ENCODE peak calls at places on chromosomes 11 and 22, in eight cellular contexts. One of them, this sample, is unnamed.
A peak's percentile ranks its signal among the peaks of the same experiment; 100 is the strongest.

GRCh38 chr11:57214494-57214893 is 22.6 kb downstream of the APLNR start:
- DNase-seq in kidney epithelial cell: peak; percentile 28
- DNase-seq in colonic mucosa: no peak
- DNase-seq in left ventricle myocardium inferior: no peak
- DNase-seq in MM.1S: no peak
- DNase-seq in HCT116: no peak
- DNase-seq in lower lobe of right lung: no peak
- DNase-seq in WERI-Rb-1: no peak
- DNase-seq in this sample: peak; percentile 68

GRCh38 chr22:38144025-38144405 is 33.5 kb upstream of the BAIAP2L2 start:
- DNase-seq in kidney epithelial cell: no peak
- DNase-seq in colonic mucosa: no peak
- DNase-seq in left ventricle myocardium inferior: no peak
- DNase-seq in MM.1S: no peak
- DNase-seq in HCT116: peak; percentile 35
- DNase-seq in lower lobe of right lung: no peak
- DNase-seq in WERI-Rb-1: peak; percentile 61
- DNase-seq in this sample: no peak

GRCh38 chr22:28019360-28019759 is 100.3 kb upstream of the PITPNB start:
- DNase-seq in kidney epithelial cell: peak; percentile 43
- DNase-seq in colonic mucosa: no peak
- DNase-seq in left ventricle myocardium inferior: peak; percentile 9
- DNase-seq in MM.1S: peak; percentile 70
- DNase-seq in HCT116: no peak
- DNase-seq in lower lobe of right lung: no peak
- DNase-seq in WERI-Rb-1: no peak
- DNase-seq in this sample: no peak

GRCh38 chr11:61645179-61645868 is 34.9 kb upstream of the DAGLA start:
- DNase-seq in kidney epithelial cell: no peak
- DNase-seq in colonic mucosa: no peak
- DNase-seq in left ventricle myocardium inferior: peak; percentile 43
- DNase-seq in MM.1S: no peak
- DNase-seq in HCT116: no peak
- DNase-seq in lower lobe of right lung: peak; percentile 86
- DNase-seq in WERI-Rb-1: peak; percentile 79
- DNase-seq in this sample: no peak

GRCh38 chr11:110891411-110891810 is 179.2 kb upstream of the ARHGAP20 start:
- DNase-seq in kidney epithelial cell: no peak
- DNase-seq in colonic mucosa: no peak
- DNase-seq in left ventricle myocardium inferior: no peak
- DNase-seq in MM.1S: no peak
- DNase-seq in HCT116: no peak
- DNase-seq in lower lobe of right lung: no peak
- DNase-seq in WERI-Rb-1: no peak
- DNase-seq in this sample: peak; percentile 52

GRCh38 chr11:120184371-120184945 is 26.4 kb upstream of the OAF start:
- DNase-seq in kidney epithelial cell: no peak
- DNase-seq in colonic mucosa: peak; percentile 36
- DNase-seq in left ventricle myocardium inferior: peak; percentile 78
- DNase-seq in MM.1S: no peak
- DNase-seq in HCT116: no peak
- DNase-seq in lower lobe of right lung: no peak
- DNase-seq in WERI-Rb-1: no peak
- DNase-seq in this sample: no peak

GRCh38 chr11:109964487-109964886 is 128.7 kb upstream of the ZC3H12C start:
- DNase-seq in kidney epithelial cell: no peak
- DNase-seq in colonic mucosa: no peak
- DNase-seq in left ventricle myocardium inferior: no peak
- DNase-seq in MM.1S: no peak
- DNase-seq in HCT116: no peak
- DNase-seq in lower lobe of right lung: no peak
- DNase-seq in WERI-Rb-1: no peak
- DNase-seq in this sample: no peak

GRCh38 chr11:125448136-125448535 is 47.9 kb downstream of the FEZ1 start:
- DNase-seq in kidney epithelial cell: no peak
- DNase-seq in colonic mucosa: no peak
- DNase-seq in left ventricle myocardium inferior: no peak
- DNase-seq in MM.1S: no peak
- DNase-seq in HCT116: peak; percentile 24
- DNase-seq in lower lobe of right lung: no peak
- DNase-seq in WERI-Rb-1: no peak
- DNase-seq in this sample: no peak

GRCh38 chr11:84056696-84057095 is 770.5 kb upstream of the CCDC90B start:
- DNase-seq in kidney epithelial cell: peak; percentile 5
- DNase-seq in colonic mucosa: no peak
- DNase-seq in left ventricle myocardium inferior: no peak
- DNase-seq in MM.1S: no peak
- DNase-seq in HCT116: no peak
- DNase-seq in lower lobe of right lung: no peak
- DNase-seq in WERI-Rb-1: no peak
- DNase-seq in this sample: no peak

GRCh38 chr11:34192481-34193401 is 87.3 kb downstream of the NAT10 start:
- DNase-seq in kidney epithelial cell: peak; percentile 71
- DNase-seq in colonic mucosa: peak; percentile 36
- DNase-seq in left ventricle myocardium inferior: peak; percentile 62
- DNase-seq in MM.1S: no peak
- DNase-seq in HCT116: peak; percentile 60
- DNase-seq in lower lobe of right lung: no peak
- DNase-seq in WERI-Rb-1: peak; percentile 44
- DNase-seq in this sample: peak; percentile 69

GRCh38 chr11:61092280-61092766 is 10.0 kb upstream of the CD5 start:
- DNase-seq in kidney epithelial cell: no peak
- DNase-seq in colonic mucosa: no peak
- DNase-seq in left ventricle myocardium inferior: no peak
- DNase-seq in MM.1S: no peak
- DNase-seq in HCT116: no peak
- DNase-seq in lower lobe of right lung: no peak
- DNase-seq in WERI-Rb-1: no peak
- DNase-seq in this sample: no peak

GRCh38 chr22:29524440-29525191 is 28.9 kb downstream of the THOC5 start:
- DNase-seq in kidney epithelial cell: no peak
- DNase-seq in colonic mucosa: peak; percentile 26
- DNase-seq in left ventricle myocardium inferior: peak; percentile 26
- DNase-seq in MM.1S: peak; percentile 7
- DNase-seq in HCT116: no peak
- DNase-seq in lower lobe of right lung: no peak
- DNase-seq in WERI-Rb-1: peak; percentile 64
- DNase-seq in this sample: no peak

GRCh38 chr11:117387992-117388765 is 60.5 kb downstream of the CEP164 start:
- DNase-seq in kidney epithelial cell: no peak
- DNase-seq in colonic mucosa: no peak
- DNase-seq in left ventricle myocardium inferior: no peak
- DNase-seq in MM.1S: no peak
- DNase-seq in HCT116: no peak
- DNase-seq in lower lobe of right lung: no peak
- DNase-seq in WERI-Rb-1: no peak
- DNase-seq in this sample: peak; percentile 27

GRCh38 chr22:20298110-20298802 is 21.6 kb downstream of the DGCR6L start:
- DNase-seq in kidney epithelial cell: no peak
- DNase-seq in colonic mucosa: no peak
- DNase-seq in left ventricle myocardium inferior: no peak
- DNase-seq in MM.1S: no peak
- DNase-seq in HCT116: no peak
- DNase-seq in lower lobe of right lung: no peak
- DNase-seq in WERI-Rb-1: no peak
- DNase-seq in this sample: no peak

GRCh38 chr11:92846542-92847125 is 122.8 kb upstream of the MTNR1B start:
- DNase-seq in kidney epithelial cell: no peak
- DNase-seq in colonic mucosa: peak; percentile 28
- DNase-seq in left ventricle myocardium inferior: no peak
- DNase-seq in MM.1S: no peak
- DNase-seq in HCT116: no peak
- DNase-seq in lower lobe of right lung: no peak
- DNase-seq in WERI-Rb-1: no peak
- DNase-seq in this sample: no peak

DNA sequence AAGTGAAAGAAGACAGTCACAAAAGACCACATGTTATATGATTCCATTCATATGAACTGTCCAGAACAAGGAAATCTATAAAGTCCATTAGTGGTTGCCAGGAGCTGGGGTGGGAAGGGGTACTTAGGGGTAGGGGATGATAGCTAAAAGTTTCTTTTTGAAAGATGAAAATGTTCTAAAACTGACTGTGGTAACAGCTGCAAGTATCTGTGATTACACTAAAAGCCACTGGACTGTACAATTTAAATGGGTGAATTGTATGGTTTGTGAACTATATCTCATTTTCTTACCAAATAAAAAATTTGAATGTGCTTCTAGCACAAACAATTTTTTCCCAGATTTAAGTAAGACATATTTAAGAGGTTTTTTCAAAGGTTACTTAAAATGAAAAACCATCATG is 22.1 kb downstream of the CHKA start:
- DNase-seq in kidney epithelial cell: no peak
- DNase-seq in colonic mucosa: no peak
- DNase-seq in left ventricle myocardium inferior: no peak
- DNase-seq in MM.1S: no peak
- DNase-seq in HCT116: no peak
- DNase-seq in lower lobe of right lung: no peak
- DNase-seq in WERI-Rb-1: no peak
- DNase-seq in this sample: no peak
- H3K4me3 ChIP-seq in kidney epithelial cell: no peak overlapping the region
- H3K4me3 ChIP-seq in colonic mucosa: no peak overlapping the region
- H3K4me3 ChIP-seq in left ventricle myocardium inferior: no peak overlapping the region
- H3K4me3 ChIP-seq in MM.1S: no peak overlapping the region
- H3K4me3 ChIP-seq in HCT116: no peak overlapping the region
- H3K4me3 ChIP-seq in lower lobe of right lung: no peak overlapping the region
- H3K4me3 ChIP-seq in WERI-Rb-1: no peak overlapping the region
- H3K4me3 ChIP-seq in this sample: no peak overlapping the region

DNA sequence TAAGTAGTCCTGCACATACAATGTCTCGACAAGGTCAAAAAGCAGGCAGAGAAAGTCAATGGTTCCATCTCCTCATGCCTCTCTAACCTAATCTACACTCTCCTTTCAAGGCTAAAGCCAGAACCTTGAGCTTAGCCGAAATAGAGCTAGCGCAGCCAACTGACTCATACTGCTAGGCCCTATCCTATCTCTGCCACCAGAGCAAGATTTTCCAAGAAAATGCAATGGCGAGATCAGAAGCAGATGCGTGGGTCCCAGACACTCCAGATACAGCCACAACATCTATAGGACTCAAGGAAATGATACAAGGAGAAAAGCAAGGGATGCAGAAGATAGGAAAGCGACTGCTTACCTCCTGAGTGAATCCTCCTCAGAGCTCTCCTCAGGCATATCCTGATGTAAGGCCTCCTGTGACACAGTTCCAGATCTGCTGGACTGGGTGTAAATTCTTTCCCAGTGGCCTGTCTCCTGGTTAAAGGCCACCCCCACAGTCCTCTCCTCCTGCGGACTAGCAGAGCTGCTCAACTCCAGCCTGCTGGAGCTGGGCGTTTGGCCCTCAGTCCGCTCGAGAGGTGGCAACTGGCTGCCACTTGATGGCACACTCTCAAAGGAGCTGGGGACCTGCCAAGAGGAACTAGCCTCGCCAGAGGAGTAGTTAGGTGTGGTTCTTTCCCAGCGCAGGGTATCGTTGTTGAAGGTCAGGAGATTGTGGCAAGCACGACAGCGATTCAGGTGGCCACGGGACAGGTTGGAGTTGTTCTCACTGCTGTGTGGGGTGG is 52.0 kb downstream of the AMBRA1 start:
- DNase-seq in kidney epithelial cell: no peak
- DNase-seq in colonic mucosa: peak; percentile 91
- DNase-seq in left ventricle myocardium inferior: peak; percentile 31
- DNase-seq in MM.1S: no peak
- DNase-seq in HCT116: no peak
- DNase-seq in lower lobe of right lung: peak; percentile 87
- DNase-seq in WERI-Rb-1: no peak
- DNase-seq in this sample: no peak
- TF ChIP-seq CTCF in kidney epithelial cell: no peak
- TF ChIP-seq CTCF in colonic mucosa: peak; percentile 40
- TF ChIP-seq CTCF in left ventricle myocardium inferior: peak; percentile 19
- TF ChIP-seq CTCF in MM.1S: no peak
- TF ChIP-seq CTCF in HCT116: peak; percentile 7
- TF ChIP-seq CTCF in lower lobe of right lung: no peak
- TF ChIP-seq CTCF in WERI-Rb-1: peak; percentile 33
- TF ChIP-seq CTCF in this sample: no peak

DNA sequence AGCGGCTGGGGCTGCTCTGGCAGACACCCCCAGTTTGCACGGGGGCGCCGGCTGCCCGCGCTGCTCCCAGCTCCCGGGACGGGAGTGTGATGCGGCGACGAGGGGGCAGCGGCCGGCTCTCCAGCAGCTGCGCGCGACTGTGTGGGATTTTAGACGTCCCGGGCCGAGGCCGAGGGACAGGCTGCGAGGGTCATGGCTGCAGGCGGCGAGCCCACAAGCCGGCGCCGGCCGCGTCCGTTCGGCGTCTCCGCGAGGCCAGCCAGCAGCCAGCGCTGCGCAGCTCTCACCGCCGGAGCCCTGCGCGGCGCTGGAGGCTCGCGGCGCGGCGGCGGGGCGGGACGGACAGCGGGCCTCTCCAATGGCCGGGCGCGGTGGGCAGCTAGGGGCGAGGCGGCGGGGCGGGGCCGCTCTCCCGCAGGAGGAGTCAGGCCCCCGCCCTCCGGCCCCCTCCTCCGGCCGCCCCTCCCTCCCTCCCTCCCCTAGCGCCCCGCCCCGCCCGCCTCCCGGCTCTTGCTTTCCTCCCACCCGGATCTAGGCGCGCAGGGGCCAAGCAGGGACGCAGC is at the start of gene FZD4:
- DNase-seq in kidney epithelial cell: no peak
- DNase-seq in colonic mucosa: peak; percentile 87
- DNase-seq in left ventricle myocardium inferior: peak; percentile 94
- DNase-seq in MM.1S: peak; percentile 91
- DNase-seq in HCT116: peak; percentile 48
- DNase-seq in lower lobe of right lung: peak; percentile 93
- DNase-seq in WERI-Rb-1: peak; percentile 90
- DNase-seq in this sample: peak; percentile 50
- H3K27me3 ChIP-seq in kidney epithelial cell: no peaks in the 10 kb centered on the region
- H3K27me3 ChIP-seq in colonic mucosa: no peaks in the 10 kb centered on the region
- H3K27me3 ChIP-seq in left ventricle myocardium inferior: no peaks in the 10 kb centered on the region
- H3K27me3 ChIP-seq in MM.1S: no peaks in the 10 kb centered on the region
- H3K27me3 ChIP-seq in HCT116: no peaks in the 10 kb centered on the region
- H3K27me3 ChIP-seq in lower lobe of right lung: no peaks in the 10 kb centered on the region
- H3K27me3 ChIP-seq in WERI-Rb-1: no peaks in the 10 kb centered on the region
- H3K27me3 ChIP-seq in this sample: peaks cover 12% of the 10 kb centered on the region

DNA sequence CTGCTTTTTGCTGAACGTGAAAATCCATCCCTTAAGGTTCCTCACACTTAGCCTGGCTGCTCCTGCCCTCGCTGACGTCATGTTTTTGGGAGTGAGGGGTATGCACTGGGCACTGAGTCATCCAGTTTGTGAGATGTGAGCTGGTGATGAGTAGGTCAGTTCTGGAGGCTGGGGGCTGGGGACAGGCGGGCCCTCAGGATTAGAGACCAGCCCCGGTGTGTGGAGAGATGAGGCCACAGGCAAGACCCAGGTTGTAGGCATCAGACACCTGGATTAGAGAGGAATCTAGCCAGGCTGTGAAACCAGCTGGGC is 9.2 kb downstream of the KCNC1 start:
- DNase-seq in kidney epithelial cell: no peak
- DNase-seq in colonic mucosa: no peak
- DNase-seq in left ventricle myocardium inferior: no peak
- DNase-seq in MM.1S: no peak
- DNase-seq in HCT116: no peak
- DNase-seq in lower lobe of right lung: no peak
- DNase-seq in WERI-Rb-1: no peak
- DNase-seq in this sample: peak; percentile 23
- H3K4me3 ChIP-seq in kidney epithelial cell: no peak overlapping the region
- H3K4me3 ChIP-seq in colonic mucosa: no peak overlapping the region
- H3K4me3 ChIP-seq in left ventricle myocardium inferior: no peak overlapping the region
- H3K4me3 ChIP-seq in MM.1S: no peak overlapping the region
- H3K4me3 ChIP-seq in HCT116: no peak overlapping the region
- H3K4me3 ChIP-seq in lower lobe of right lung: no peak overlapping the region
- H3K4me3 ChIP-seq in WERI-Rb-1: no peak overlapping the region
- H3K4me3 ChIP-seq in this sample: no peak overlapping the region

GRCh38 chr11:66915046-66915832 is 42.9 kb downstream of the PC start:
- DNase-seq in kidney epithelial cell: no peak
- DNase-seq in colonic mucosa: no peak
- DNase-seq in left ventricle myocardium inferior: no peak
- DNase-seq in MM.1S: no peak
- DNase-seq in HCT116: no peak
- DNase-seq in lower lobe of right lung: no peak
- DNase-seq in WERI-Rb-1: no peak
- DNase-seq in this sample: no peak
- TF ChIP-seq CTCF in kidney epithelial cell: no peak
- TF ChIP-seq CTCF in colonic mucosa: no peak
- TF ChIP-seq CTCF in left ventricle myocardium inferior: no peak
- TF ChIP-seq CTCF in MM.1S: no peak
- TF ChIP-seq CTCF in HCT116: peak; percentile 13
- TF ChIP-seq CTCF in lower lobe of right lung: no peak
- TF ChIP-seq CTCF in WERI-Rb-1: no peak
- TF ChIP-seq CTCF in this sample: no peak